ENCODE peak calls at places on chromosome 22, in five cellular contexts. E is CD4-positive, alpha-beta memory T cell; Q is amniotic epithelial cell; P is germinal center; A is left ventricle myocardium inferior. R is an unnamed sample.

GRCh38 chr22:28207281-28208030 is 288.4 kb upstream of the PITPNB start:
- DNase-seq in E (no peak), Q (no peak), P (no peak), A (no peak), R (no peak)

GRCh38 chr22:43007519-43008102 is 7.3 kb downstream of the PACSIN2 start:
- DNase-seq in E (no peak), Q (peak), P (no peak), A (no peak), R (peak)

GRCh38 chr22:48235744-48236143 is 1473.3 kb downstream of the TBC1D22A start:
- DNase-seq in E (no peak), Q (no peak), P (no peak), A (no peak), R (no peak)

GRCh38 chr22:27115816-27116256 is 458.4 kb downstream of the MIAT start:
- DNase-seq in E (no peak), Q (peak), P (no peak), A (no peak), R (no peak)

GRCh38 chr22:32733196-32733595 is 68.3 kb upstream of the TIMP3 start:
- DNase-seq in E (no peak), Q (no peak), P (no peak), A (no peak), R (no peak)

GRCh38 chr22:23127055-23127756 is 14.6 kb downstream of the RSPH14 start:
- DNase-seq in E (no peak), Q (no peak), P (no peak), A (no peak), R (no peak)

GRCh38 chr22:46084376-46084775 is 66.0 kb upstream of the PPARA start:
- DNase-seq in E (no peak), Q (no peak), P (no peak), A (no peak), R (no peak)

GRCh38 chr22:25420471-25420924 is 144.0 kb upstream of the GRK3 start:
- DNase-seq in E (no peak), Q (no peak), P (no peak), A (no peak), R (no peak)

GRCh38 chr22:30347255-30347892 is 9.3 kb downstream of the SF3A1 start:
- DNase-seq in E (no peak), Q (no peak), P (no peak), A (no peak), R (no peak)

GRCh38 chr22:26883393-26883792 is 226.0 kb downstream of the MIAT start:
- DNase-seq in E (no peak), Q (no peak), P (no peak), A (no peak), R (no peak)